ENCODE peak calls at places on chromosomes 5 and 9, in ten cellular contexts. One of them, this sample, is unnamed.
A peak's percentile ranks its signal among the peaks of the same experiment; 100 is the strongest.

GRCh38 chr9:81145331-81145963 is 543.9 kb downstream of the TLE1 start:
- DNase-seq in psoas muscle: no peak
- DNase-seq in SHP77: no peak
- DNase-seq in A549: no peak
- DNase-seq in neuronal stem cell: no peak
- DNase-seq in A673: no peak
- DNase-seq in stimulated activated CD4-positive, alpha-beta T cell treated with anti-CD3 and anti-CD28 coated beads, Interleukin-15, amount 100 ng/mL, for 1 hour: no peak
- DNase-seq in immature natural killer cell: no peak
- DNase-seq in activated CD4-positive, alpha-beta T cell treated with anti-CD3 and anti-CD28 coated beads, Interleukin-2, amount 50 U/mL, for 48 hours: no peak
- DNase-seq in CD4-positive, alpha-beta T cell: no peak
- DNase-seq in this sample: peak; percentile 4

GRCh38 chr5:36786613-36787012 is 90.0 kb upstream of the NIPBL start:
- DNase-seq in stimulated activated CD4-positive, alpha-beta T cell treated with anti-CD3 and anti-CD28 coated beads, Interleukin-15, amount 100 ng/mL, for 1 hour: no peak
- DNase-seq in A673: no peak
- DNase-seq in immature natural killer cell: no peak
- DNase-seq in SHP77: no peak
- DNase-seq in neuronal stem cell: no peak
- DNase-seq in A549: no peak
- DNase-seq in activated CD4-positive, alpha-beta T cell treated with anti-CD3 and anti-CD28 coated beads, Interleukin-2, amount 50 U/mL, for 48 hours: no peak
- DNase-seq in CD4-positive, alpha-beta T cell: no peak
- DNase-seq in psoas muscle: no peak
- DNase-seq in this sample: no peak

GRCh38 chr5:150659360-150660107 is 1.5 kb upstream of the MYOZ3 start:
- DNase-seq in immature natural killer cell: no peak
- DNase-seq in CD4-positive, alpha-beta T cell: no peak
- DNase-seq in activated CD4-positive, alpha-beta T cell treated with anti-CD3 and anti-CD28 coated beads, Interleukin-2, amount 50 U/mL, for 48 hours: no peak
- DNase-seq in stimulated activated CD4-positive, alpha-beta T cell treated with anti-CD3 and anti-CD28 coated beads, Interleukin-15, amount 100 ng/mL, for 1 hour: no peak
- DNase-seq in psoas muscle: no peak
- DNase-seq in A549: no peak
- DNase-seq in neuronal stem cell: no peak
- DNase-seq in SHP77: no peak
- DNase-seq in A673: no peak
- DNase-seq in this sample: no peak

GRCh38 chr9:106403081-106403480 is 459.9 kb upstream of the ZNF462 start:
- DNase-seq in A673: no peak
- DNase-seq in CD4-positive, alpha-beta T cell: no peak
- DNase-seq in activated CD4-positive, alpha-beta T cell treated with anti-CD3 and anti-CD28 coated beads, Interleukin-2, amount 50 U/mL, for 48 hours: no peak
- DNase-seq in neuronal stem cell: no peak
- DNase-seq in immature natural killer cell: no peak
- DNase-seq in A549: peak; percentile 51
- DNase-seq in SHP77: no peak
- DNase-seq in psoas muscle: no peak
- DNase-seq in stimulated activated CD4-positive, alpha-beta T cell treated with anti-CD3 and anti-CD28 coated beads, Interleukin-15, amount 100 ng/mL, for 1 hour: no peak
- DNase-seq in this sample: no peak

GRCh38 chr5:149747141-149747832 is 17.2 kb downstream of the PPARGC1B start:
- DNase-seq in A549: peak; percentile 35
- DNase-seq in CD4-positive, alpha-beta T cell: no peak
- DNase-seq in immature natural killer cell: no peak
- DNase-seq in SHP77: no peak
- DNase-seq in activated CD4-positive, alpha-beta T cell treated with anti-CD3 and anti-CD28 coated beads, Interleukin-2, amount 50 U/mL, for 48 hours: no peak
- DNase-seq in A673: no peak
- DNase-seq in stimulated activated CD4-positive, alpha-beta T cell treated with anti-CD3 and anti-CD28 coated beads, Interleukin-15, amount 100 ng/mL, for 1 hour: no peak
- DNase-seq in neuronal stem cell: no peak
- DNase-seq in psoas muscle: peak; percentile 37
- DNase-seq in this sample: no peak

GRCh38 chr9:89603629-89604462 is 966 bp upstream of the GADD45G start:
- DNase-seq in neuronal stem cell: peak; percentile 82
- DNase-seq in A549: peak; percentile 72
- DNase-seq in CD4-positive, alpha-beta T cell: no peak
- DNase-seq in A673: peak; percentile 57
- DNase-seq in stimulated activated CD4-positive, alpha-beta T cell treated with anti-CD3 and anti-CD28 coated beads, Interleukin-15, amount 100 ng/mL, for 1 hour: peak; percentile 6
- DNase-seq in psoas muscle: peak; percentile 62
- DNase-seq in activated CD4-positive, alpha-beta T cell treated with anti-CD3 and anti-CD28 coated beads, Interleukin-2, amount 50 U/mL, for 48 hours: peak; percentile 58
- DNase-seq in SHP77: peak; percentile 87
- DNase-seq in immature natural killer cell: peak; percentile 20
- DNase-seq in this sample: peak; percentile 11

GRCh38 chr5:140346348-140347221 is at the start of gene HBEGF:
- DNase-seq in SHP77: peak; percentile 87
- DNase-seq in activated CD4-positive, alpha-beta T cell treated with anti-CD3 and anti-CD28 coated beads, Interleukin-2, amount 50 U/mL, for 48 hours: peak; percentile 63
- DNase-seq in A673: peak; percentile 70
- DNase-seq in psoas muscle: peak; percentile 82
- DNase-seq in neuronal stem cell: peak; percentile 89
- DNase-seq in immature natural killer cell: peak; percentile 36
- DNase-seq in A549: peak; percentile 69
- DNase-seq in CD4-positive, alpha-beta T cell: peak; percentile 32
- DNase-seq in stimulated activated CD4-positive, alpha-beta T cell treated with anti-CD3 and anti-CD28 coated beads, Interleukin-15, amount 100 ng/mL, for 1 hour: peak; percentile 35
- DNase-seq in this sample: peak; percentile 63

GRCh38 chr5:107670927-107671741 is at the start of gene EFNA5:
- DNase-seq in SHP77: peak; percentile 21
- DNase-seq in A673: peak; percentile 77
- DNase-seq in neuronal stem cell: no peak
- DNase-seq in stimulated activated CD4-positive, alpha-beta T cell treated with anti-CD3 and anti-CD28 coated beads, Interleukin-15, amount 100 ng/mL, for 1 hour: no peak
- DNase-seq in immature natural killer cell: peak; percentile 36
- DNase-seq in A549: peak; percentile 30
- DNase-seq in CD4-positive, alpha-beta T cell: no peak
- DNase-seq in activated CD4-positive, alpha-beta T cell treated with anti-CD3 and anti-CD28 coated beads, Interleukin-2, amount 50 U/mL, for 48 hours: peak; percentile 32
- DNase-seq in psoas muscle: peak; percentile 37
- DNase-seq in this sample: peak; percentile 46

GRCh38 chr9:4743131-4743875 is 2.3 kb upstream of the AK3 start:
- DNase-seq in activated CD4-positive, alpha-beta T cell treated with anti-CD3 and anti-CD28 coated beads, Interleukin-2, amount 50 U/mL, for 48 hours: no peak
- DNase-seq in A673: no peak
- DNase-seq in psoas muscle: no peak
- DNase-seq in stimulated activated CD4-positive, alpha-beta T cell treated with anti-CD3 and anti-CD28 coated beads, Interleukin-15, amount 100 ng/mL, for 1 hour: no peak
- DNase-seq in SHP77: no peak
- DNase-seq in immature natural killer cell: no peak
- DNase-seq in A549: no peak
- DNase-seq in CD4-positive, alpha-beta T cell: no peak
- DNase-seq in neuronal stem cell: no peak
- DNase-seq in this sample: no peak

GRCh38 chr5:145499483-145499882 is 335.7 kb downstream of the PRELID2 start:
- DNase-seq in A673: no peak
- DNase-seq in SHP77: no peak
- DNase-seq in stimulated activated CD4-positive, alpha-beta T cell treated with anti-CD3 and anti-CD28 coated beads, Interleukin-15, amount 100 ng/mL, for 1 hour: no peak
- DNase-seq in A549: no peak
- DNase-seq in neuronal stem cell: no peak
- DNase-seq in CD4-positive, alpha-beta T cell: no peak
- DNase-seq in psoas muscle: no peak
- DNase-seq in activated CD4-positive, alpha-beta T cell treated with anti-CD3 and anti-CD28 coated beads, Interleukin-2, amount 50 U/mL, for 48 hours: no peak
- DNase-seq in immature natural killer cell: no peak
- DNase-seq in this sample: peak; percentile 39

GRCh38 chr9:121189006-121189405 is 12.7 kb downstream of the RAB14 start:
- DNase-seq in stimulated activated CD4-positive, alpha-beta T cell treated with anti-CD3 and anti-CD28 coated beads, Interleukin-15, amount 100 ng/mL, for 1 hour: no peak
- DNase-seq in SHP77: no peak
- DNase-seq in A673: no peak
- DNase-seq in psoas muscle: no peak
- DNase-seq in activated CD4-positive, alpha-beta T cell treated with anti-CD3 and anti-CD28 coated beads, Interleukin-2, amount 50 U/mL, for 48 hours: no peak
- DNase-seq in neuronal stem cell: no peak
- DNase-seq in immature natural killer cell: no peak
- DNase-seq in CD4-positive, alpha-beta T cell: no peak
- DNase-seq in A549: no peak
- DNase-seq in this sample: no peak

GRCh38 chr5:78060421-78060820 is 234.1 kb downstream of the AP3B1 start:
- DNase-seq in psoas muscle: no peak
- DNase-seq in CD4-positive, alpha-beta T cell: no peak
- DNase-seq in stimulated activated CD4-positive, alpha-beta T cell treated with anti-CD3 and anti-CD28 coated beads, Interleukin-15, amount 100 ng/mL, for 1 hour: no peak
- DNase-seq in immature natural killer cell: no peak
- DNase-seq in neuronal stem cell: no peak
- DNase-seq in A549: no peak
- DNase-seq in activated CD4-positive, alpha-beta T cell treated with anti-CD3 and anti-CD28 coated beads, Interleukin-2, amount 50 U/mL, for 48 hours: no peak
- DNase-seq in A673: no peak
- DNase-seq in SHP77: no peak
- DNase-seq in this sample: peak; percentile 83

GRCh38 chr5:176396330-176396729 is 7.8 kb downstream of the HIGD2A start:
- DNase-seq in SHP77: no peak
- DNase-seq in neuronal stem cell: no peak
- DNase-seq in stimulated activated CD4-positive, alpha-beta T cell treated with anti-CD3 and anti-CD28 coated beads, Interleukin-15, amount 100 ng/mL, for 1 hour: no peak
- DNase-seq in A673: peak; percentile 12
- DNase-seq in immature natural killer cell: no peak
- DNase-seq in CD4-positive, alpha-beta T cell: no peak
- DNase-seq in A549: no peak
- DNase-seq in psoas muscle: no peak
- DNase-seq in activated CD4-positive, alpha-beta T cell treated with anti-CD3 and anti-CD28 coated beads, Interleukin-2, amount 50 U/mL, for 48 hours: no peak
- DNase-seq in this sample: peak; percentile 31

GRCh38 chr5:160507181-160507811 is 85.6 kb downstream of the PTTG1 start:
- DNase-seq in neuronal stem cell: no peak
- DNase-seq in activated CD4-positive, alpha-beta T cell treated with anti-CD3 and anti-CD28 coated beads, Interleukin-2, amount 50 U/mL, for 48 hours: peak; percentile 56
- DNase-seq in CD4-positive, alpha-beta T cell: no peak
- DNase-seq in SHP77: no peak
- DNase-seq in psoas muscle: no peak
- DNase-seq in immature natural killer cell: no peak
- DNase-seq in A673: no peak
- DNase-seq in A549: no peak
- DNase-seq in stimulated activated CD4-positive, alpha-beta T cell treated with anti-CD3 and anti-CD28 coated beads, Interleukin-15, amount 100 ng/mL, for 1 hour: no peak
- DNase-seq in this sample: peak; percentile 65

GRCh38 chr9:34513567-34514214 is 9.1 kb downstream of the ENHO start:
- DNase-seq in CD4-positive, alpha-beta T cell: no peak
- DNase-seq in A549: no peak
- DNase-seq in psoas muscle: no peak
- DNase-seq in immature natural killer cell: no peak
- DNase-seq in SHP77: no peak
- DNase-seq in stimulated activated CD4-positive, alpha-beta T cell treated with anti-CD3 and anti-CD28 coated beads, Interleukin-15, amount 100 ng/mL, for 1 hour: no peak
- DNase-seq in activated CD4-positive, alpha-beta T cell treated with anti-CD3 and anti-CD28 coated beads, Interleukin-2, amount 50 U/mL, for 48 hours: no peak
- DNase-seq in A673: peak; percentile 86
- DNase-seq in neuronal stem cell: no peak
- DNase-seq in this sample: no peak

GRCh38 chr5:93189707-93190120 is 391.3 kb downstream of the NR2F1-AS1 start:
- DNase-seq in SHP77: no peak
- DNase-seq in psoas muscle: no peak
- DNase-seq in CD4-positive, alpha-beta T cell: no peak
- DNase-seq in immature natural killer cell: no peak
- DNase-seq in stimulated activated CD4-positive, alpha-beta T cell treated with anti-CD3 and anti-CD28 coated beads, Interleukin-15, amount 100 ng/mL, for 1 hour: no peak
- DNase-seq in A549: peak; percentile 62
- DNase-seq in A673: no peak
- DNase-seq in activated CD4-positive, alpha-beta T cell treated with anti-CD3 and anti-CD28 coated beads, Interleukin-2, amount 50 U/mL, for 48 hours: no peak
- DNase-seq in neuronal stem cell: no peak
- DNase-seq in this sample: peak; percentile 97

GRCh38 chr5:111948517-111948916 is 191.5 kb upstream of the NREP start:
- DNase-seq in psoas muscle: no peak
- DNase-seq in A673: no peak
- DNase-seq in neuronal stem cell: no peak
- DNase-seq in stimulated activated CD4-positive, alpha-beta T cell treated with anti-CD3 and anti-CD28 coated beads, Interleukin-15, amount 100 ng/mL, for 1 hour: no peak
- DNase-seq in SHP77: no peak
- DNase-seq in activated CD4-positive, alpha-beta T cell treated with anti-CD3 and anti-CD28 coated beads, Interleukin-2, amount 50 U/mL, for 48 hours: no peak
- DNase-seq in A549: no peak
- DNase-seq in CD4-positive, alpha-beta T cell: no peak
- DNase-seq in immature natural killer cell: no peak
- DNase-seq in this sample: peak; percentile 99

GRCh38 chr9:84136119-84136868 is 155.7 kb downstream of the RMI1 start:
- DNase-seq in neuronal stem cell: no peak
- DNase-seq in A549: peak; percentile 79
- DNase-seq in immature natural killer cell: no peak
- DNase-seq in psoas muscle: no peak
- DNase-seq in stimulated activated CD4-positive, alpha-beta T cell treated with anti-CD3 and anti-CD28 coated beads, Interleukin-15, amount 100 ng/mL, for 1 hour: no peak
- DNase-seq in A673: no peak
- DNase-seq in CD4-positive, alpha-beta T cell: no peak
- DNase-seq in activated CD4-positive, alpha-beta T cell treated with anti-CD3 and anti-CD28 coated beads, Interleukin-2, amount 50 U/mL, for 48 hours: no peak
- DNase-seq in SHP77: peak; percentile 9
- DNase-seq in this sample: peak; percentile 29

GRCh38 chr5:133744030-133744645 is 131.8 kb upstream of the FSTL4 start:
- DNase-seq in CD4-positive, alpha-beta T cell: no peak
- DNase-seq in immature natural killer cell: no peak
- DNase-seq in psoas muscle: no peak
- DNase-seq in SHP77: no peak
- DNase-seq in stimulated activated CD4-positive, alpha-beta T cell treated with anti-CD3 and anti-CD28 coated beads, Interleukin-15, amount 100 ng/mL, for 1 hour: no peak
- DNase-seq in A549: no peak
- DNase-seq in A673: peak; percentile 31
- DNase-seq in neuronal stem cell: no peak
- DNase-seq in activated CD4-positive, alpha-beta T cell treated with anti-CD3 and anti-CD28 coated beads, Interleukin-2, amount 50 U/mL, for 48 hours: no peak
- DNase-seq in this sample: no peak

GRCh38 chr5:42108468-42108867 is 183.4 kb downstream of the FBXO4 start:
- DNase-seq in A673: no peak
- DNase-seq in immature natural killer cell: no peak
- DNase-seq in A549: peak; percentile 27
- DNase-seq in psoas muscle: no peak
- DNase-seq in activated CD4-positive, alpha-beta T cell treated with anti-CD3 and anti-CD28 coated beads, Interleukin-2, amount 50 U/mL, for 48 hours: no peak
- DNase-seq in SHP77: peak; percentile 21
- DNase-seq in neuronal stem cell: no peak
- DNase-seq in stimulated activated CD4-positive, alpha-beta T cell treated with anti-CD3 and anti-CD28 coated beads, Interleukin-15, amount 100 ng/mL, for 1 hour: no peak
- DNase-seq in CD4-positive, alpha-beta T cell: no peak
- DNase-seq in this sample: no peak

GRCh38 chr5:161546463-161547301 is at the start of gene GABRB2:
- DNase-seq in SHP77: peak; percentile 32
- DNase-seq in CD4-positive, alpha-beta T cell: no peak
- DNase-seq in immature natural killer cell: no peak
- DNase-seq in stimulated activated CD4-positive, alpha-beta T cell treated with anti-CD3 and anti-CD28 coated beads, Interleukin-15, amount 100 ng/mL, for 1 hour: no peak
- DNase-seq in activated CD4-positive, alpha-beta T cell treated with anti-CD3 and anti-CD28 coated beads, Interleukin-2, amount 50 U/mL, for 48 hours: peak; percentile 33
- DNase-seq in A549: peak; percentile 25
- DNase-seq in A673: peak; percentile 48
- DNase-seq in psoas muscle: peak; percentile 54
- DNase-seq in neuronal stem cell: peak; percentile 58
- DNase-seq in this sample: no peak

GRCh38 chr5:135553688-135554462 is 18.1 kb upstream of the NEUROG1 start:
- DNase-seq in A673: peak; percentile 58
- DNase-seq in CD4-positive, alpha-beta T cell: no peak
- DNase-seq in immature natural killer cell: no peak
- DNase-seq in A549: peak; percentile 62
- DNase-seq in psoas muscle: no peak
- DNase-seq in activated CD4-positive, alpha-beta T cell treated with anti-CD3 and anti-CD28 coated beads, Interleukin-2, amount 50 U/mL, for 48 hours: no peak
- DNase-seq in SHP77: no peak
- DNase-seq in stimulated activated CD4-positive, alpha-beta T cell treated with anti-CD3 and anti-CD28 coated beads, Interleukin-15, amount 100 ng/mL, for 1 hour: no peak
- DNase-seq in neuronal stem cell: no peak
- DNase-seq in this sample: peak; percentile 7

GRCh38 chr9:127079741-127080140 is 42.7 kb downstream of the ANGPTL2 start:
- DNase-seq in A673: no peak
- DNase-seq in activated CD4-positive, alpha-beta T cell treated with anti-CD3 and anti-CD28 coated beads, Interleukin-2, amount 50 U/mL, for 48 hours: no peak
- DNase-seq in immature natural killer cell: no peak
- DNase-seq in SHP77: no peak
- DNase-seq in stimulated activated CD4-positive, alpha-beta T cell treated with anti-CD3 and anti-CD28 coated beads, Interleukin-15, amount 100 ng/mL, for 1 hour: no peak
- DNase-seq in psoas muscle: no peak
- DNase-seq in CD4-positive, alpha-beta T cell: no peak
- DNase-seq in A549: no peak
- DNase-seq in neuronal stem cell: no peak
- DNase-seq in this sample: no peak

GRCh38 chr5:30469691-30470090 is 723.8 kb upstream of the CDH6 start:
- DNase-seq in A549: no peak
- DNase-seq in stimulated activated CD4-positive, alpha-beta T cell treated with anti-CD3 and anti-CD28 coated beads, Interleukin-15, amount 100 ng/mL, for 1 hour: no peak
- DNase-seq in SHP77: no peak
- DNase-seq in activated CD4-positive, alpha-beta T cell treated with anti-CD3 and anti-CD28 coated beads, Interleukin-2, amount 50 U/mL, for 48 hours: no peak
- DNase-seq in psoas muscle: no peak
- DNase-seq in A673: no peak
- DNase-seq in immature natural killer cell: no peak
- DNase-seq in neuronal stem cell: no peak
- DNase-seq in CD4-positive, alpha-beta T cell: no peak
- DNase-seq in this sample: no peak

GRCh38 chr5:17118631-17119030 is 98.8 kb upstream of the BASP1 start:
- DNase-seq in CD4-positive, alpha-beta T cell: no peak
- DNase-seq in immature natural killer cell: no peak
- DNase-seq in stimulated activated CD4-positive, alpha-beta T cell treated with anti-CD3 and anti-CD28 coated beads, Interleukin-15, amount 100 ng/mL, for 1 hour: no peak
- DNase-seq in psoas muscle: peak; percentile 27
- DNase-seq in neuronal stem cell: no peak
- DNase-seq in SHP77: no peak
- DNase-seq in activated CD4-positive, alpha-beta T cell treated with anti-CD3 and anti-CD28 coated beads, Interleukin-2, amount 50 U/mL, for 48 hours: peak; percentile 3
- DNase-seq in A549: peak; percentile 92
- DNase-seq in A673: peak; percentile 93
- DNase-seq in this sample: peak; percentile 99

GRCh38 chr9:78314953-78315870 is 18.3 kb downstream of the PSAT1 start:
- DNase-seq in A673: peak; percentile 36
- DNase-seq in activated CD4-positive, alpha-beta T cell treated with anti-CD3 and anti-CD28 coated beads, Interleukin-2, amount 50 U/mL, for 48 hours: no peak
- DNase-seq in stimulated activated CD4-positive, alpha-beta T cell treated with anti-CD3 and anti-CD28 coated beads, Interleukin-15, amount 100 ng/mL, for 1 hour: no peak
- DNase-seq in immature natural killer cell: no peak
- DNase-seq in CD4-positive, alpha-beta T cell: no peak
- DNase-seq in neuronal stem cell: no peak
- DNase-seq in psoas muscle: no peak
- DNase-seq in SHP77: no peak
- DNase-seq in A549: no peak
- DNase-seq in this sample: peak; percentile 65

GRCh38 chr9:98584059-98584458 is 124.7 kb downstream of the GABBR2 start:
- DNase-seq in immature natural killer cell: peak; percentile 3
- DNase-seq in activated CD4-positive, alpha-beta T cell treated with anti-CD3 and anti-CD28 coated beads, Interleukin-2, amount 50 U/mL, for 48 hours: no peak
- DNase-seq in stimulated activated CD4-positive, alpha-beta T cell treated with anti-CD3 and anti-CD28 coated beads, Interleukin-15, amount 100 ng/mL, for 1 hour: no peak
- DNase-seq in A549: no peak
- DNase-seq in neuronal stem cell: no peak
- DNase-seq in A673: no peak
- DNase-seq in psoas muscle: no peak
- DNase-seq in SHP77: no peak
- DNase-seq in CD4-positive, alpha-beta T cell: no peak
- DNase-seq in this sample: no peak

GRCh38 chr5:65924366-65925093 is 1.8 kb upstream of the ERBIN start:
- DNase-seq in stimulated activated CD4-positive, alpha-beta T cell treated with anti-CD3 and anti-CD28 coated beads, Interleukin-15, amount 100 ng/mL, for 1 hour: no peak
- DNase-seq in CD4-positive, alpha-beta T cell: no peak
- DNase-seq in activated CD4-positive, alpha-beta T cell treated with anti-CD3 and anti-CD28 coated beads, Interleukin-2, amount 50 U/mL, for 48 hours: no peak
- DNase-seq in psoas muscle: no peak
- DNase-seq in immature natural killer cell: no peak
- DNase-seq in A549: no peak
- DNase-seq in neuronal stem cell: no peak
- DNase-seq in A673: no peak
- DNase-seq in SHP77: no peak
- DNase-seq in this sample: no peak

This sample was measured in IMR-90.